ENCODE peak calls at places on chromosomes 1 and 21, in seven cellular contexts. D is activated T-helper 1 cell treated with anti-CD3 and anti-CD28 coated beads, Interleukin-12 subunit alpha, Interleukin-12 subunit beta, Interleukin-2, Interleukin-4 antibody, amounts not matched to agents 30 ng/mL and 10 ng/mL and 1 ng/mL, durations not matched to agents 14 hours and 24 hours and 36 hours; G is NAMALWA; E is foreskin melanocyte; F is fibroblast of the aortic adventitia; R is GM10248; A is iris pigment epithelial cell. K is an unnamed sample.

GRCh38 chr21:22575165-22575584 is 1577.0 kb downstream of the NCAM2 start:
- DNase-seq in D (no peak), G (peak), E (no peak), F (no peak), R (no peak), A (peak), K (no peak)

GRCh38 chr1:196366817-196367495 is 241.3 kb downstream of the KCNT2 start:
- DNase-seq in D (no peak), G (no peak), E (no peak), F (no peak), R (no peak), A (peak), K (peak)

GRCh38 chr1:207825719-207826556 is 74.1 kb downstream of the CD46 start:
- DNase-seq in D (peak), G (peak), E (no peak), F (peak), R (peak), A (peak), K (no peak)

GRCh38 chr21:45069711-45070110 is 4.7 kb upstream of the ADARB1 start:
- DNase-seq in D (no peak), G (no peak), E (no peak), F (no peak), R (no peak), A (no peak), K (no peak)

GRCh38 chr1:244665771-244666217 is 12.9 kb downstream of the DESI2 start:
- DNase-seq in D (no peak), G (peak), E (peak), F (no peak), R (no peak), A (no peak), K (peak)

GRCh38 chr1:11766429-11766776 is 4.4 kb downstream of the C1orf167 start:
- DNase-seq in D (no peak), G (no peak), E (no peak), F (no peak), R (no peak), A (no peak), K (no peak)

GRCh38 chr21:44755227-44755626 is 43.9 kb upstream of the TSPEAR start:
- DNase-seq in D (no peak), G (no peak), E (no peak), F (peak), R (no peak), A (peak), K (no peak)

GRCh38 chr1:23214640-23215039 is 2.7 kb downstream of the HTR1D start:
- DNase-seq in D (no peak), G (no peak), E (no peak), F (peak), R (no peak), A (peak), K (no peak)

GRCh38 chr1:188429385-188429784 is 1600.6 kb downstream of the PLA2G4A start:
- DNase-seq in D (no peak), G (no peak), E (no peak), F (peak), R (no peak), A (peak), K (no peak)

GRCh38 chr21:45151484-45152115 is 77.2 kb downstream of the ADARB1 start:
- DNase-seq in D (no peak), G (no peak), E (peak), F (no peak), R (no peak), A (no peak), K (no peak)

GRCh38 chr1:4702927-4703326 is 48.5 kb downstream of the AJAP1 start:
- DNase-seq in D (no peak), G (no peak), E (no peak), F (no peak), R (no peak), A (peak), K (no peak)

GRCh38 chr1:152886090-152886489 is 8.0 kb downstream of the SMCP start:
- DNase-seq in D (no peak), G (no peak), E (no peak), F (peak), R (no peak), A (no peak), K (no peak)

GRCh38 chr1:46097149-46097472 is 35.3 kb downstream of the PIK3R3 start:
- DNase-seq in D (no peak), G (no peak), E (no peak), F (no peak), R (no peak), A (no peak), K (no peak)

GRCh38 chr1:204746838-204747442 is 61.4 kb upstream of the LRRN2 start:
- DNase-seq in D (peak), G (peak), E (peak), F (peak), R (peak), A (peak), K (peak)

GRCh38 chr21:39863111-39863510 is 4.1 kb upstream of the PCP4 start:
- DNase-seq in D (no peak), G (no peak), E (no peak), F (no peak), R (no peak), A (peak), K (no peak)

GRCh38 chr21:41768371-41769042 is 1.7 kb upstream of the RIPK4 start:
- DNase-seq in D (peak), G (peak), E (no peak), F (peak), R (no peak), A (peak), K (peak)

GRCh38 chr1:38013027-38013588 is 574 bp downstream of the UTP11 start:
- DNase-seq in D (no peak), G (no peak), E (no peak), F (peak), R (no peak), A (peak), K (peak)

GRCh38 chr1:170537798-170538503 is 6.0 kb downstream of the GORAB start:
- DNase-seq in D (no peak), G (no peak), E (no peak), F (peak), R (no peak), A (peak), K (no peak)

GRCh38 chr1:179310721-179311120 is 17.1 kb downstream of the SOAT1 start:
- DNase-seq in D (no peak), G (no peak), E (peak), F (peak), R (no peak), A (peak), K (peak)

GRCh38 chr1:9078035-9078948 is 8.9 kb upstream of the SLC2A5 start:
- DNase-seq in D (no peak), G (peak), E (peak), F (no peak), R (no peak), A (peak), K (no peak)

GRCh38 chr21:36425286-36425685 is 40.1 kb downstream of the CHAF1B start:
- DNase-seq in D (no peak), G (no peak), E (no peak), F (peak), R (no peak), A (peak), K (no peak)

GRCh38 chr1:111730706-111731105 is 8.5 kb downstream of the INKA2 start:
- DNase-seq in D (no peak), G (no peak), E (no peak), F (no peak), R (no peak), A (no peak), K (no peak)

GRCh38 chr1:170698711-170699275 is 34.9 kb downstream of the PRRX1 start:
- DNase-seq in D (no peak), G (no peak), E (peak), F (peak), R (no peak), A (peak), K (peak)

GRCh38 chr1:104733866-104734265 is 984.2 kb downstream of the AMY1C start:
- DNase-seq in D (no peak), G (no peak), E (no peak), F (no peak), R (no peak), A (no peak), K (no peak)

GRCh38 chr1:92870591-92870990 is 38.8 kb downstream of the RPL5 start:
- DNase-seq in D (no peak), G (no peak), E (no peak), F (no peak), R (no peak), A (no peak), K (no peak)

GRCh38 chr1:16618719-16619118 is 5.4 kb upstream of the NBPF1 start:
- DNase-seq in D (no peak), G (no peak), E (no peak), F (no peak), R (no peak), A (no peak), K (no peak)

GRCh38 chr1:108829498-108829916 is 27.4 kb downstream of the AKNAD1 start:
- DNase-seq in D (no peak), G (no peak), E (peak), F (no peak), R (no peak), A (peak), K (no peak)

GRCh38 chr1:6440198-6441126 is 15.9 kb downstream of the ESPN start:
- DNase-seq in D (peak), G (no peak), E (no peak), F (no peak), R (peak), A (peak), K (peak)

GRCh38 chr1:190436615-190437014 is 41.0 kb downstream of the BRINP3 start:
- DNase-seq in D (no peak), G (peak), E (no peak), F (peak), R (no peak), A (peak), K (no peak)

GRCh38 chr1:224116131-224116530 is 2.2 kb downstream of the FBXO28 start:
- DNase-seq in D (no peak), G (peak), E (peak), F (peak), R (peak), A (peak), K (peak)

GRCh38 chr1:14969006-14969405 is 184.5 kb upstream of the TMEM51 start:
- DNase-seq in D (peak), G (no peak), E (peak), F (no peak), R (no peak), A (no peak), K (no peak)

GRCh38 chr1:180633092-180634045 is 1.5 kb downstream of the XPR1 start:
- DNase-seq in D (no peak), G (peak), E (no peak), F (peak), R (no peak), A (peak), K (peak)

GRCh38 chr1:162635418-162635817 is 3.2 kb downstream of the DDR2 start:
- DNase-seq in D (no peak), G (no peak), E (no peak), F (no peak), R (no peak), A (no peak), K (no peak)

GRCh38 chr1:31063636-31064035 is 1.9 kb downstream of the PUM1 start:
- DNase-seq in D (no peak), G (peak), E (no peak), F (peak), R (no peak), A (peak), K (no peak)

GRCh38 chr1:27117733-27118439 is 37.0 kb downstream of the SLC9A1 start:
- DNase-seq in D (no peak), G (no peak), E (no peak), F (no peak), R (no peak), A (peak), K (no peak)

GRCh38 chr1:212981571-212982328 is 31.4 kb downstream of the VASH2 start:
- DNase-seq in D (no peak), G (no peak), E (no peak), F (no peak), R (no peak), A (no peak), K (no peak)

GRCh38 chr1:40439247-40439646 is 11.0 kb upstream of the ZFP69B start:
- DNase-seq in D (no peak), G (no peak), E (no peak), F (no peak), R (no peak), A (no peak), K (no peak)

GRCh38 chr21:36706951-36707762 is 8.2 kb downstream of the SIM2 start:
- DNase-seq in D (no peak), G (no peak), E (no peak), F (peak), R (no peak), A (no peak), K (no peak)

GRCh38 chr1:201299968-201300367 is 16.7 kb downstream of the PKP1 start:
- DNase-seq in D (no peak), G (no peak), E (no peak), F (peak), R (no peak), A (no peak), K (peak)

K was measured in AG08395.